ENCODE peak calls at places on chromosomes 13 and 19, in seven cellular contexts. L is breast epithelium, X is endothelial cell of umbilical vein, E is GM23338, N is transverse colon, G is HCT116, S is SK-N-SH. Y is an unnamed sample. For H3K4me1, the result is how much of the 10 kb centered on the place peaks cover.

GRCh38 chr19:1042689-1043511 is 3.0 kb downstream of the ABCA7 start:
- DNase-seq in L (no peak), X (no peak), E (no peak), N (peak), G (no peak), S (no peak), Y (no peak)

GRCh38 chr13:64675256-64675892 is 2554.8 kb downstream of the PCDH9 start:
- DNase-seq in L (no peak), X (no peak), E (no peak), N (no peak), G (no peak), S (no peak), Y (no peak)

GRCh38 chr13:97342136-97342535 is 91.8 kb upstream of the RAP2A start:
- DNase-seq in L (no peak), X (no peak), E (no peak), N (no peak), G (no peak), S (no peak), Y (no peak)

GRCh38 chr13:45718992-45719391 is 16.9 kb downstream of the CBY2 start:
- DNase-seq in L (no peak), X (peak), E (peak), N (no peak), G (no peak), S (no peak), Y (no peak)

GRCh38 chr19:56120371-56121179 is 520 bp downstream of the ZNF787 start:
- DNase-seq in L (no peak), X (peak), E (peak), N (peak), G (peak), S (peak), Y (peak)

GRCh38 chr13:98975822-98976261 is 2.0 kb downstream of the DOCK9 start:
- DNase-seq in L (no peak), X (peak), E (peak), N (no peak), G (no peak), S (no peak), Y (no peak)

GRCh38 chr13:112587767-112588489 is at the start of gene TUBGCP3:
- DNase-seq in L (peak), X (peak), E (peak), N (peak), G (peak), S (peak), Y (peak)

GRCh38 chr13:74118328-74118727 is 15.9 kb downstream of the KLF12 start:
- DNase-seq in L (no peak), X (peak), E (no peak), N (no peak), G (no peak), S (no peak), Y (no peak)

DNA sequence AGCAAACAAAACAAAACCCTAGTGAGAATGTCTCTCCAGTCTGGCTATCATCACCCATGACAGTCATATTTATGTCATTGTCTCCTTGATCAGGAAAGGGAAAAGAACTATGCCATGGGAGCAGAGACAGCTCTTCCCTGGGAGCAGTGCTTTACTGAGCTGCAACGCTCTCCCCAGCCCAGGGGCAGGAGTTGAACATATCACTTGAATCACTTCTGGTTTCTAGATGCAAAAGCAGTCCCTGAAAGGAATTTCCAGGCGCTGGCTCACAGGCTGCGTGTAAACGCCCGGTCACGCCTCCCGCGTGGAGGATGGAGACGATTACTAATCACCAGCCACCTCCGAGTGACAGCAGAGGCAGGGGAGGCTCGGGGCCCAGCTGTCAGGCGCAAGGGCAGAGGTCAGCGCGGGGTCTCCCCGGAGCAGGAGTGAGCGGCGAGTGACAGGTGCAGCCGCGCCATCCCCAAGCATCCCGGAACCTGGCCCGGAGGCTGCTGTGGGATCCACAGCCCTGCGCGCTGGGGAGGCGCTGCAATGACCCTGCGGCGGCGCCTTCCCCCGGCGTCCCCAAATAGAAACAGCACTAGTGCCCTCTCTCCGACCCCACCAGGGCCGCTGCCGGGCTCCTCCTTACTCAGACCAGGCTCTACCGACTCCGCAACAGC is 23.5 kb upstream of the DCLK1 start:
- DNase-seq in L (no peak), X (no peak), E (peak), N (no peak), G (no peak), S (peak), Y (no peak)
- H3K4me3 ChIP-seq in L (no peak), X (no peak), E (peak), N (no peak), G (no peak), S (peak), Y (no peak)

GRCh38 chr13:39148513-39148961 is 110.3 kb downstream of the NHLRC3 start:
- DNase-seq in L (no peak), X (no peak), E (no peak), N (no peak), G (no peak), S (no peak), Y (no peak)
- TF ChIP-seq POLR2AphosphoS5 in L (no peak), X (no peak), E (no peak), N (peak), G (no peak), S (no peak), Y (no peak)

DNA sequence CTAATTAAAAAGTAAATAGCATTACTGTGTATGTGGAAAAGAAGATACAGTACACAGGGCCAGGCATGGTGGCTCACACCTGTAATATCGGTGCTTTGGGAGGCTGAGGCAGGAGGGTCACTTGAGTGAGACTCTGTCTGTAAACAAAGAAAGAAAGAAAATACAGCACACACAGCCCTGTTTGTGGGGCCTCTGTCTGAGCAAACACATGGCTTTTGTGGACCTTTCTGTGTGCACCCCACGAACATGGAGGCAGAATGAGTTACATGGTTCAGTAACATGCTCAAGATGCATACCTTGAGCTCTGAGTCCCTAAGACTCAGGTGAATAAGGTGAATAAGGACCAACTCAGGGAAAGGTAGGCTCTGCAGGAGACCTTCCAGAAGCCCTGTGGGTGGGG is 20.0 kb upstream of the AMER2 start:
- DNase-seq in L (no peak), X (no peak), E (no peak), N (no peak), G (no peak), S (no peak), Y (no peak)
- H3K4me1 ChIP-seq in L (under half), X (under half), E (under half), N (under half), G (under half), S (under half), Y (under half)

DNA sequence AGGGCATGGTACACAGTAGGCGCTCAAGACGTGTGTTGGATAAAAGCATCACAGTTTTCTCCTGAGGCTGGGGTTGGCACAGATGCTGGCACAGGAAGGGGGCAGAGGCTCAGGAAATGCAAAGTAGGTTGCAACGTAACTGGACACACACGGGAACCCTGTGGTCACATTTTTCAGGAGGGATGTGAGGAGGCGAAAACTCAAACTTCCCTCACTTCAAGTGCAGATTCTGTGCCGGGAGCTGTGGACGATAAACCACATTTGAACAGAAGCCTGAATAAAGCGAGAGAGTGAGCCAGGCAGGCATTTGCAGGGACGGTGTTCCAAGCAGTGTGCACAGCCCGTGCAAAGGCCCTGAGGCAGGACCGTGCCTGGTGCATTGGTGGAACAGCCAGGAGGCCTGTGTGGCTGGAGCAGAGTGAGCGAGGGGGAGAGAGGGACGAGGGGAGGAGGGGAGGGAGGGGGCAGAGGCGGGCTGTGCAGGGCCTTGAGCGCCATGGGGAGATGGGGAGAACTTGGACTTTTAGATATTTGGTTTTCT is 40.3 kb downstream of the NFIC start:
- DNase-seq in L (no peak), X (no peak), E (no peak), N (no peak), G (no peak), S (no peak), Y (no peak)
- H3K4me3 ChIP-seq in L (no peak), X (no peak), E (no peak), N (no peak), G (no peak), S (no peak), Y (no peak)

GRCh38 chr19:14496029-14496848 is at the start of gene GIPC1:
- DNase-seq in L (peak), X (peak), E (peak), N (peak), G (peak), S (peak), Y (peak)
- TF ChIP-seq POLR2AphosphoS5 in L (peak), X (peak), E (peak), N (peak), G (peak), S (no peak), Y (peak)

DNA sequence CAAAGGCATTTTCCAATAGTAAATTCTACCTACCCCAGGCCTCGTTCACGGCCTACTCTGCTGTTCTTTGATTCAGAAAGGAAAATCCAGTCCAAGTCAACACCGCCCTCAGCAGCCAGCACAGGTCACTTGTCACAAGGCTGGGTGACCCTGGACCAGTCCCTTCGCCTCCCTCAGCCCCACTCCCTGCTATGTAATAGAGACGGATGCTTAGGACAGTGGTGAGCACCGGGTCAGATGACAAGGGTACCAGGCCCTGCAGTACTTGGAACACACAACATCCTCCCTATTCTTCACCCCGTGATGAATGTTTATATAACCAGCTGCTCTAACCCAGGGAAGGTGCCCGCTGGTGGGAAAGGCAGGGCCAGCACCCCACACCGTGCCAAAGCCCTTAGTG is 14.3 kb downstream of the LATS2 start:
- DNase-seq in L (no peak), X (no peak), E (no peak), N (no peak), G (no peak), S (no peak), Y (no peak)
- H3K4me1 ChIP-seq in L (under half), X (half or more), E (under half), N (under half), G (under half), S (under half), Y (under half)

GRCh38 chr19:45975296-45975695 is 1.6 kb upstream of the NOVA2 start:
- DNase-seq in L (no peak), X (no peak), E (peak), N (no peak), G (no peak), S (no peak), Y (no peak)

GRCh38 chr19:45972081-45972943 is 1.4 kb downstream of the NOVA2 start:
- DNase-seq in L (no peak), X (no peak), E (no peak), N (no peak), G (no peak), S (peak), Y (no peak)

GRCh38 chr19:45971260-45971902 is 2.3 kb downstream of the NOVA2 start:
- DNase-seq in L (no peak), X (no peak), E (no peak), N (no peak), G (no peak), S (no peak), Y (no peak)

GRCh38 chr19:45973564-45974338 is at the start of gene NOVA2:
- DNase-seq in L (no peak), X (peak), E (peak), N (peak), G (peak), S (peak), Y (no peak)

GRCh38 chr19:45972944-45973525 is 630 bp downstream of the NOVA2 start:
- DNase-seq in L (no peak), X (no peak), E (no peak), N (no peak), G (no peak), S (no peak), Y (no peak)
- H3K4me3 ChIP-seq in L (peak), X (peak), E (peak), N (no peak), G (no peak), S (peak), Y (no peak)

GRCh38 chr13:110874508-110874960 is 40.3 kb downstream of the ANKRD10 start:
- DNase-seq in L (peak), X (peak), E (peak), N (peak), G (peak), S (peak), Y (peak)
- TF ChIP-seq POLR2AphosphoS5 in L (no peak), X (no peak), E (peak), N (no peak), G (no peak), S (no peak), Y (no peak)

DNA sequence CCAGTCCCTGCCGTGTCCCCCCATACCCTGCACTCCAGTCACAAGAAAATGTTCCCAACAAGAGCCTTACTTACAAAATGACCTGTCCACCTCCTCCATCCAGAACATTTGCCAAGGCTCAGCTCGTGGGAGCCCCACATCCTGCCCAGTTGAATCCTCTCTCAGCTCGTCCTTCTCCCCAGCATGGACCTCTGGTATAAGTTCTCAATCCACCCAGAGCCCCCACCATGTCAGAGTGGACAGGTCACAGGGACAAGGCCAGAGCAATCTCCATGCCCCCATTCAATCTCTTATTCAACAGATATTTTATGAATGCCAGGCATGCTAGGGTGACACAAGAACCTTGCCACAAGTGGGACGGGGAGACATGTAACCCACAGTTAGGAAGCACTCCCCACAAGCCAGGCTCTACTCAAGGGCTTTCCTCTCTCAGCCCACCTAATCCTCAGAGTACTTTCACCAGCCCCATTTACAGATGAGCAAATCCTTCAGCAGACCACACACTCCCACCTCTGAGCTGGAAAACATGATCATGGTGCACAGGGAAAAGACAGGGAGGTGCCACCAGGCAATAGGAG is 15.1 kb downstream of the DEDD2 start:
- DNase-seq in L (no peak), X (no peak), E (no peak), N (no peak), G (no peak), S (no peak), Y (no peak)
- H3K4me1 ChIP-seq in L (under half), X (under half), E (under half), N (under half), G (under half), S (under half), Y (under half)

Y was measured in prostate gland.